ENCODE peak calls at places on chromosome 12, in seven cellular contexts. N is H9, I is tibial nerve, O is ovary, A is upper lobe of right lung, V is right cardiac atrium, E is RWPE2. L is an unnamed sample. For H3K4me1 and H3K27me3, the result is how much of the 10 kb centered on the place peaks cover.

GRCh38 chr12:79881351-79881750 is 53.5 kb downstream of the PPP1R12A start:
- DNase-seq in E (no peak), N (no peak), I (no peak), V (no peak), O (no peak), A (no peak), L (no peak)

GRCh38 chr12:49322367-49322707 is 718 bp upstream of the TROAP start:
- DNase-seq in V (no peak), N (no peak), A (no peak), O (no peak), E (no peak), I (no peak), L (no peak)

GRCh38 chr12:84756961-84757360 is 155.6 kb downstream of the SLC6A15 start:
- DNase-seq in O (no peak), A (no peak), N (no peak), E (no peak), V (no peak), I (no peak), L (no peak)

GRCh38 chr12:131229426-131230339 is 276.0 kb downstream of the ADGRD1 start:
- DNase-seq in V (no peak), E (no peak), I (no peak), O (peak), N (peak), A (peak), L (no peak)

GRCh38 chr12:58540480-58541299 is 379.6 kb downstream of the LRIG3 start:
- DNase-seq in A (peak), V (peak), E (peak), N (peak), I (peak), O (peak), L (peak)

GRCh38 chr12:28872654-28873268 is 276.3 kb upstream of the FAR2 start:
- DNase-seq in V (peak), O (no peak), I (no peak), N (peak), E (no peak), A (no peak), L (peak)

GRCh38 chr12:52644078-52644415 is 8.0 kb downstream of the KRT2 start:
- DNase-seq in O (no peak), V (no peak), E (no peak), A (no peak), I (no peak), N (peak), L (no peak)

GRCh38 chr12:115070313-115070712 is 386.3 kb upstream of the TBX3 start:
- DNase-seq in A (no peak), O (no peak), V (no peak), I (no peak), N (no peak), E (no peak), L (no peak)

GRCh38 chr12:29024117-29024516 is 125.0 kb upstream of the FAR2 start:
- DNase-seq in A (no peak), E (no peak), V (no peak), N (no peak), O (no peak), I (no peak), L (no peak)

GRCh38 chr12:28611115-28611435 is 420.8 kb downstream of the CCDC91 start:
- DNase-seq in E (no peak), N (no peak), V (no peak), I (no peak), A (no peak), O (no peak), L (no peak)

GRCh38 chr12:28771961-28772360 is 377.1 kb upstream of the FAR2 start:
- DNase-seq in A (no peak), O (no peak), I (no peak), V (no peak), N (no peak), E (no peak), L (no peak)

GRCh38 chr12:94126067-94126466 is 22.3 kb upstream of the PLXNC1 start:
- DNase-seq in V (no peak), O (no peak), E (no peak), I (no peak), A (no peak), N (no peak), L (no peak)

GRCh38 chr12:65728913-65729793 is 95.1 kb upstream of the HMGA2 start:
- DNase-seq in A (no peak), O (no peak), N (peak), I (no peak), E (peak), V (no peak), L (peak)

GRCh38 chr12:3313655-3314305 is 177.2 kb upstream of the PRMT8 start:
- DNase-seq in E (no peak), N (peak), I (no peak), A (no peak), V (no peak), O (no peak), L (no peak)

GRCh38 chr12:121088208-121088585 is 44.5 kb upstream of the P2RX7 start:
- DNase-seq in V (no peak), E (no peak), N (no peak), A (no peak), O (no peak), I (no peak), L (no peak)

GRCh38 chr12:85825751-85826150 is 10.5 kb downstream of the RASSF9 start:
- DNase-seq in O (no peak), N (no peak), A (no peak), E (no peak), V (no peak), I (no peak), L (no peak)

GRCh38 chr12:96872946-96873345 is 34.1 kb upstream of the NEDD1 start:
- DNase-seq in E (no peak), A (no peak), V (no peak), O (no peak), N (no peak), I (no peak), L (no peak)

GRCh38 chr12:110105961-110106540 is 18.1 kb upstream of the IFT81 start:
- DNase-seq in I (no peak), V (no peak), N (no peak), A (no peak), O (no peak), E (no peak), L (no peak)

GRCh38 chr12:126483145-126484068 is 1418.2 kb downstream of the AACS start:
- DNase-seq in I (no peak), E (no peak), N (no peak), O (no peak), V (no peak), A (no peak), L (no peak)

GRCh38 chr12:26271889-26272492 is 76.6 kb downstream of the SSPN start:
- DNase-seq in E (peak), O (peak), I (peak), V (peak), N (no peak), A (peak), L (no peak)

GRCh38 chr12:4775936-4776335 is 55.7 kb downstream of the GALNT8 start:
- DNase-seq in N (no peak), O (no peak), I (no peak), V (no peak), A (no peak), E (no peak), L (no peak)

GRCh38 chr12:119055977-119056376 is 74.6 kb downstream of the SRRM4 start:
- DNase-seq in I (no peak), N (no peak), E (peak), O (no peak), A (no peak), V (no peak), L (no peak)

GRCh38 chr12:788288-788687 is 35.9 kb downstream of the WNK1 start:
- DNase-seq in O (no peak), I (no peak), N (no peak), V (no peak), A (no peak), E (no peak), L (no peak)

GRCh38 chr12:111448831-111449790 is 43.4 kb downstream of the SH2B3 start:
- DNase-seq in I (no peak), O (no peak), E (no peak), A (no peak), V (no peak), N (no peak), L (no peak)

GRCh38 chr12:111451232-111451631 is 45.5 kb downstream of the SH2B3 start:
- DNase-seq in N (no peak), I (no peak), O (no peak), A (no peak), V (no peak), E (no peak), L (no peak)

GRCh38 chr12:111451649-111452129 is 46.0 kb downstream of the SH2B3 start:
- DNase-seq in E (no peak), V (no peak), I (no peak), N (no peak), A (no peak), O (no peak), L (no peak)

GRCh38 chr12:111448266-111448830 is 42.6 kb downstream of the SH2B3 start:
- DNase-seq in I (no peak), O (no peak), A (no peak), N (no peak), E (no peak), V (no peak), L (no peak)

DNA sequence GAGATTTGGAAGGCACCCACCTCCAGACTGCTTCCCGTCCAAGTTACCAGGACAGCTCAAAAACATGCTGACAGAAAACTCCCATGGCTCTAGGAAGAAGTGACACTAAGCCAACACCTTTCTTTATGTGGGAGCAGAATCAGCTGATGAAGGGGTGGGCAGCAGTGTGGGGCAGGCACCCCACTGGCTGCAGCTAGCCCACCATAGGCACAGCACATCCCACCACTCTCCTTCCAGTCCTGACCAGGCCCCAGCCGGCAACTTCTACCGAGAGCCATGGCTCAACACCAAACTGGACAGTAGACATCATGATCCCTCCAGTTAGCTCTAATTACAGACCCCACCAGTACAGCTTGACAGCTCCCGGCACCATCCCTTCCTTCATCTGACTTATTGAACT is 45.0 kb downstream of the SH2B3 start:
- DNase-seq in I (no peak), V (no peak), E (no peak), A (no peak), O (no peak), N (no peak), L (no peak)
- H3K4me1 ChIP-seq in I (under half), V (under half), E (under half), A (under half), O (under half), N (under half), L (under half)

GRCh38 chr12:47209014-47209413 is 129.3 kb upstream of the AMIGO2 start:
- DNase-seq in A (no peak), I (no peak), O (no peak), N (no peak), E (no peak), V (no peak), L (no peak)

GRCh38 chr12:47206450-47206830 is 126.7 kb upstream of the AMIGO2 start:
- DNase-seq in A (no peak), E (no peak), V (no peak), O (no peak), N (no peak), I (no peak), L (no peak)

GRCh38 chr12:47207005-47207717 is 127.4 kb upstream of the AMIGO2 start:
- DNase-seq in I (no peak), N (no peak), E (no peak), A (peak), O (no peak), V (no peak), L (no peak)

GRCh38 chr12:47207829-47208248 is 128.1 kb upstream of the AMIGO2 start:
- DNase-seq in E (no peak), A (no peak), V (no peak), O (no peak), I (no peak), N (no peak), L (no peak)

GRCh38 chr12:47205532-47206449 is 126.0 kb upstream of the AMIGO2 start:
- DNase-seq in N (no peak), V (no peak), O (no peak), A (no peak), E (no peak), I (no peak), L (no peak)
- H3K27me3 ChIP-seq in N (under half), V (under half), O (under half), A (under half), E (under half), I (under half), L (under half)

DNA sequence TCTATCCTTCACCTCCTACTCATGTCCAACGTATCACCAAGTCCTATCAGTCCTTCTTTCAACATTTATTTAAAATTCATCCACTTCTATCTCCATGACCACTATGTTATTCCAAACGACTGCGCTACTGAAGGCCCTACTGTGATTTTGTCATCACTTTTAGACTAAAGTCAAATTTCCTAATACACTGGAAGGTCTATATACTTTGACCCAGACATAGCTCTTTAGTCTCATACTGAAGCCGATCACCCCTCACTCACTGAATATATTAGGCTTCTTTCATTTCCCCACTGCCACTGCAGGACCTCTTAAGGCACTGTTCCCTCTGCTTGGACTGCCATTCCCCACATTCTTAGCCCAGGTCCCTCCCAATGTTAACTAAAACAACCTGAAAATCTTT is 25.6 kb downstream of the SLC38A4 start:
- DNase-seq in I (no peak), N (no peak), E (no peak), V (no peak), A (no peak), O (no peak), L (no peak)
- H3K27ac ChIP-seq in I (no peak), N (no peak), E (no peak), V (no peak), A (no peak), O (no peak), L (no peak)

GRCh38 chr12:108855284-108856169 is 1.9 kb downstream of the SSH1 start:
- DNase-seq in A (no peak), E (no peak), O (no peak), V (no peak), I (no peak), N (no peak), L (no peak)

GRCh38 chr12:108852674-108853073 is 4.7 kb downstream of the SSH1 start:
- DNase-seq in A (no peak), V (no peak), O (no peak), I (no peak), N (no peak), E (no peak), L (no peak)

GRCh38 chr12:108854453-108855283 is 2.7 kb downstream of the SSH1 start:
- DNase-seq in O (peak), V (peak), A (peak), N (no peak), I (no peak), E (no peak), L (no peak)

GRCh38 chr12:108854055-108854452 is 3.3 kb downstream of the SSH1 start:
- DNase-seq in A (no peak), V (no peak), N (no peak), E (no peak), O (peak), I (no peak), L (no peak)

DNA sequence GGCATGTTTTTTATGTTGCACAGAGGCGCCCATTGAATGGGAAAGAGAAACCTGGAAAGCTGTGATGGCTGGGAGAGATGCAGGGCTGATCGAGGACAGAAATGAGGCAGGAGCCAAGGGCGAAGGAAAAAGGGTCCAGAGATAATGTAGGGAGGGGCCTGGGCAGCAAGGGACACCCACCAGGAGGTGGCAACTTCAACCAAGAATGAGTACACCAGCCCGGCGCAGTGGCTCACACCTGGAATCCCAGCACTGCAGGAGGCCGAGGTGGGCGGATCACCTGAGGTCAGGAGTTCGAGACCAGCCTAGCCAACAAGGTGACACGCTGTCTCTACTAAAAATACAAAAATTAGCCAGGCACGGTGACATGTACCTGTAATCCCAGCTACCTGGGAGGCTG is 4.0 kb downstream of the SSH1 start:
- DNase-seq in A (no peak), I (no peak), O (no peak), E (no peak), N (no peak), V (no peak), L (no peak)
- H3K4me1 ChIP-seq in A (half or more), I (half or more), O (under half), E (under half), N (under half), V (under half), L (under half)

DNA sequence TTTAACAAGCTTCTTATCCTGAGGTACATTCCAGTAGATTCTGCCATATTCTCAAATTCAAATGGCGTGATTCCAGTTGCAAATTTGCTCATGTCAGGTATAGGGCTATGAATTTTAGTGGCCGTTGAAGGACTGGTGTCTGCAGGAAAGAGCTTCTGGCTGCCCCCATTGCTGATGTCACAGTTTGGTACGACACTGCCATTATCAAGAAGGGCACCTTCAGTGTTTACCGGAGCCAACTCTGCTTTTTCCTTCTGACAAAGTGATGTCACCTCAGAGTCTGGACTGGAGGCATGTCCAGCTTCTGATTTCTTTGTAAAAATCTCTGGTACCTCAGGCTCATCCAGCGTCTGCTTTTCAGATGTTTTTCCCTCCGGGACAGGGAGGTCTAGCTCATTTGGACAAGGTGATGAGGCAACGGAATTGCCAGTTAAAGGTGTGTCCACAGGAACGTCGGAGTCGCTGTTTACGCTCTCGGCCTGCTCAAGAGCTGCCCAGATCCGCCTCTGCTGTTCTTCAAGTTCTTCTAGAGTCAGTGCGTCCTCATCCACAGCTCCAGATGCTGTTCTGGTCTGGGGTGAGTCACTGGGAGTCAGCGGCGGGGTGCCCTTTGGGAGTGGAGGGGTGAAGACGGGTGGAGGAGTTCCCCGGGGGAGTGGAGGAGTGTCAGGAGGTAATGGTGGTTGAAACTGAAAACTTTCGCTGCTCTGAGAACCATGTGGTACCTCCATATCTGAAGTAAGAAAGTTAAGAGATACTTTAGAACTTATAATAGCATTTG is 27.0 kb downstream of the ZCCHC8 start:
- DNase-seq in I (no peak), A (no peak), E (no peak), V (no peak), N (no peak), O (no peak), L (no peak)
- H3K27me3 ChIP-seq in I (under half), A (under half), E (under half), V (under half), N (under half), O (under half), L (under half)

DNA sequence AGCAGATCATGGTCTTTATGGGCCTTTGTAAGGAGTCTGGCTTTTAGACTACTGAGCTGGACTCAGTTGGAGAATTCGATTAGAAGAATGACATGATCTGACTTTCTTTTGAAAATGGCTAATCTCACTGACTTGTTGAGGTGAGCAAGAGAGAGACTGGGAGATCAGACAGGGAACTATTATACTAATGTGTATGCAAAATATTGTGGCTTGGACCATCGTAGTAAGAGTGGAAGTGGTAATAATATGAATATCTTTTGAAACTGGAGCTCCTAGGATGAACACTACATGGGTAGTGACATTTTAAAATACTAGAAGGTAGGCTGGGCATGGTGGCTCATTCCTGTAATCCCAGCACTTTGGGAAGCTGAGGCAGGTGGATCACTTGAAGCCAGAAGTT is 56.2 kb upstream of the CCT2 start:
- DNase-seq in O (no peak), V (no peak), A (no peak), E (no peak), N (no peak), I (no peak), L (no peak)
- H3K27ac ChIP-seq in O (peak), V (no peak), A (no peak), E (peak), N (no peak), I (no peak), L (no peak)

GRCh38 chr12:13124661-13125505 is 21.4 kb upstream of the GSG1 start:
- DNase-seq in E (no peak), N (no peak), O (no peak), I (no peak), A (no peak), V (no peak), L (no peak)
- H3K4me1 ChIP-seq in E (under half), N (under half), O (under half), I (under half), A (under half), V (under half), L (under half)